ENCODE peak calls at places on chromosome 1, in six cellular contexts. L is HepG2, Q is SK-N-SH, P is K562, C is GM12878, I is H1. N is an unnamed sample.

GRCh38 chr1:213171711-213172110 is 120.7 kb downstream of the RPS6KC1 start:
- DNase-seq in P (no peak), C (no peak), I (no peak), L (no peak), Q (no peak), N (no peak)

GRCh38 chr1:20061866-20062265 is 8.1 kb upstream of the PLA2G5 start:
- DNase-seq in Q (no peak), C (no peak), L (no peak), I (no peak), P (no peak), N (no peak)

GRCh38 chr1:109769335-109770078 is 5.8 kb upstream of the EPS8L3 start:
- DNase-seq in L (no peak), I (no peak), C (no peak), P (no peak), Q (no peak), N (no peak)

GRCh38 chr1:215181518-215181917 is 99.0 kb downstream of the KCNK2 start:
- DNase-seq in P (no peak), C (no peak), I (no peak), Q (no peak), L (peak), N (no peak)

GRCh38 chr1:22832414-22832786 is 121.8 kb downstream of the EPHB2 start:
- DNase-seq in C (no peak), Q (no peak), P (no peak), L (no peak), I (no peak), N (peak)

GRCh38 chr1:27603962-27604578 is at the start of gene AHDC1:
- DNase-seq in P (peak), L (peak), Q (peak), C (no peak), I (no peak), N (peak)

GRCh38 chr1:202365092-202365815 is 16.8 kb downstream of the PPP1R12B start:
- DNase-seq in C (no peak), I (no peak), P (no peak), L (no peak), Q (no peak), N (no peak)

GRCh38 chr1:58773406-58773840 is 10.4 kb downstream of the JUN start:
- DNase-seq in P (no peak), C (no peak), Q (no peak), I (no peak), L (no peak), N (no peak)

GRCh38 chr1:86913399-86913895 is 479 bp downstream of the SELENOF start:
- DNase-seq in P (no peak), L (peak), Q (no peak), I (no peak), C (peak), N (no peak)

GRCh38 chr1:1946540-1946939 is 27.5 kb upstream of the TMEM52 start:
- DNase-seq in I (no peak), P (no peak), C (no peak), L (no peak), Q (no peak), N (no peak)

GRCh38 chr1:29544406-29544805 is 308.1 kb downstream of the PTPRU start:
- DNase-seq in I (no peak), P (no peak), L (no peak), C (no peak), Q (no peak), N (no peak)

GRCh38 chr1:147541672-147542548 is 609 bp downstream of the BCL9 start:
- DNase-seq in Q (peak), L (no peak), P (no peak), I (peak), C (no peak), N (no peak)

GRCh38 chr1:118249641-118250040 is 64.6 kb upstream of the SPAG17 start:
- DNase-seq in I (no peak), Q (no peak), P (no peak), L (no peak), C (no peak), N (no peak)

DNA sequence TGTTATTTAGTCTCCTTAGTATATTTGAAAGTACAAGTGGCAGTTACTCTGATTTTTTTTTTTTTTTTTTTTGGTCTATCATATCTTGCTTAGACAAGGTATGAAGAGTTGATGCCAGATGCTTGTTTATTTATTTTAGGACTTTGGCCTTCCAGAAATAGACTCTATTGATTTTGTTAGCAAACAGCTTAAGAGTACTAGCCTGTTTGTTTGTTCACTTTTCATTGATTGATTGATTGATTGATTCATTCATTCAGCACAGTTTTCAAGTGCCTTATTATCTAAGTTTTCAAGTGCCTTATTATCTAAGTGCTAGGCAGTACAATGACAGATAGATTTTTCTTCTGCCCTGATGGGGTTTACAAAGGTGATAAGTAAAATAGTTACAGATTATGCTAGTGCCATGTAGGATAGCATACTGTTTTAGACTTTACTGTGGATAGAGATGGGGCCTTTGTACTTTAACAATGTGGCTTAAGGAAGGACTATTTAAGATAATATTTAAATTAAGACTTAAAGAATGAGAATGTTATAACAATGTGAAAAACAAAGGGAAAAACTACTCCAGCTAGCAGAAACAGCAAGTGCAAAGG is 50.5 kb downstream of the MTF2 start:
- DNase-seq in Q (no peak), C (no peak), I (no peak), L (peak), P (no peak), N (no peak)
- TF ChIP-seq JUND in Q (no peak), C (no peak), I (no peak), L (no peak), P (no peak), N (no peak)

GRCh38 chr1:94949681-94950661 is 23.1 kb upstream of the CNN3 start:
- DNase-seq in P (no peak), I (no peak), Q (peak), C (no peak), L (peak), N (no peak)
- TF ChIP-seq CTCF in P (no peak), I (no peak), Q (no peak), C (no peak), L (no peak), N (no peak)

GRCh38 chr1:206557636-206558473 is 50.5 kb downstream of the RASSF5 start:
- DNase-seq in I (no peak), Q (peak), C (no peak), P (no peak), L (no peak), N (no peak)
- TF ChIP-seq JUND in I (no peak), Q (no peak), C (no peak), P (no peak), L (no peak), N (no peak)

GRCh38 chr1:205664399-205665108 is 15.8 kb downstream of the SLC45A3 start:
- DNase-seq in I (no peak), L (peak), P (no peak), Q (peak), C (no peak), N (peak)
- TF ChIP-seq CTCF in I (no peak), L (no peak), P (no peak), Q (no peak), C (no peak), N (no peak)

GRCh38 chr1:150268342-150268705 is 492 bp downstream of the APH1A start:
- DNase-seq in P (peak), C (no peak), L (no peak), I (no peak), Q (peak), N (no peak)
- TF ChIP-seq JUND in P (no peak), C (no peak), L (no peak), I (no peak), Q (no peak), N (no peak)

DNA sequence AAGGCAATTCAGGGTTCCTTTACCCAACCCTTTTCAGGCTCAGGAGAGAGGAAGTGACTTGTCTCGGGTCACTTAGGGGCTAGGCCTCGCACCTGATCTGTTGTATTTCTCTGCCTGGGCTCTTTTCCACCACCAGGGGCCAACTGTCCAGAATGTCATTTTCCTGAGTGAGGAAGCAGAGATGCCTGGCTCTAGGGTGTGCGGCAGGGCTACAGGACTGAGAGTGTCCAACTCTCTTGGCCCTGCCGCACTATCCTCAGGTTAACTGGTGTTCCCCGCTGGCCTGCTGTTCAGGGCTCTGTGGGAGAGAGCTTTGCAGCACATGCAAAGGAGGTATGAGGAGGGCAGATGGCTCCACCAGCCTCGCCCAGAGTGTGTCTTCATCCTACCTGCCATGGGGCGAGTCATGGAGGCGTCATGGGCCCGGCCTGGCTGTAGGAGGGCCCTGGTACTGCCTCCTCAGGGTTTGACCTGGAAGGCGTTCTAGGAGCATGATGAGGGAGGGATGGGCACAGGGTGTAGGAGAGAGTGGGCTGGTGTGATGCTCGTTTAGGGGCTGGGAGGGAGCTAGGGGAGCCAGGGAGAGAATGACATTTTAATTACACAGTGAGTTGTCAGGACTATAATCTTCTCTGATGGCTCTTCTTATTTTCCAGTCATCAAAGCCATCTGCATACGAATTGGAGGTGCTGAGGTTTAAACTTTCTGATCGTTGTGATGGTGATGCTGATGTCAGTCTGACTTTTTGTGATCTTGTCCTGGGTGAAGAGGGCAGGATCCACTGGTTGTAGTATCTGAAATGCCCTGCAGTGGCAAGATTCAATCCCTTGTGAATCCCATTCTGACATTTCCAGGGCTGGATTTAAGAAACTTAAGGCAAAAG is 128.4 kb downstream of the NOS1AP start:
- DNase-seq in Q (no peak), L (peak), P (no peak), I (no peak), C (no peak), N (no peak)
- TF ChIP-seq CTCF in Q (no peak), L (peak), P (peak), I (peak), C (no peak), N (peak)

DNA sequence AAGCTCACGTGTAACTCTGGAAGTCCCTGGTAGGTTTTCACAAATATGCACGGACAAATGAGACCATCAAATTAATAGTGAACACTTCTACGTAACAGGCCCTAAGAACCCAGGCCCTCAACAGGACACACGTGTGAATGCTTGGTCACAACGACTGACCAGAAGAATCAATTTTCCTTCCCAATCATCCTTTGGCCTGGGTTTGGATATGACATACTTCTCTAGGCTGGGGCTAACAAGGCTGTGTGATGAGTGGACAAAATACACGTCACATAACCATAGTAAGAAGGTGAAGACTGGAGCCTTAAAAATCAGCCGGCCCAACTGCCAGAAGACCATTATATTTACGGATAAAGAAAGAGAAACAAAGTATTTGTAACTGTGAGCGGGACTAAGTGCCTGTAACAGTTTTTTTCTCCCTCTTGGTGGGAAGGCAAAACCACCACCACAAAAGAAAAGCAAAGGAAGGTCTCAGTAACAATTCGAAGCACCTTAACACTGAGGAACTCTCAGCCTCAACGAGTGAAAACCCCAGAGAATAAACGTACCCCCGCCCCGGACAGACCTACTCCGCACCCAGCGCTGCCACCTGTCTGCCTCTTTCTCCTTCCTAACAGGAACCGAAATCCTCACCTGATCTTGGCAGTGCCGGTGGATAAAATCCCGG is 450 bp downstream of the SDE2 start:
- DNase-seq in Q (no peak), P (peak), L (peak), C (no peak), I (no peak), N (no peak)
- TF ChIP-seq JUND in Q (no peak), P (no peak), L (no peak), C (no peak), I (no peak), N (no peak)

GRCh38 chr1:150164224-150164623 is 14.5 kb downstream of the PLEKHO1 start:
- DNase-seq in L (no peak), C (no peak), Q (no peak), P (no peak), I (no peak), N (no peak)

GRCh38 chr1:150162582-150162861 is 12.8 kb downstream of the PLEKHO1 start:
- DNase-seq in I (no peak), C (no peak), L (no peak), P (no peak), Q (no peak), N (no peak)

GRCh38 chr1:150162862-150163706 is 13.4 kb downstream of the PLEKHO1 start:
- DNase-seq in Q (peak), P (peak), C (peak), I (peak), L (peak), N (no peak)

GRCh38 chr1:150160964-150161626 is 11.4 kb downstream of the PLEKHO1 start:
- DNase-seq in Q (no peak), P (no peak), C (no peak), I (no peak), L (no peak), N (no peak)

DNA sequence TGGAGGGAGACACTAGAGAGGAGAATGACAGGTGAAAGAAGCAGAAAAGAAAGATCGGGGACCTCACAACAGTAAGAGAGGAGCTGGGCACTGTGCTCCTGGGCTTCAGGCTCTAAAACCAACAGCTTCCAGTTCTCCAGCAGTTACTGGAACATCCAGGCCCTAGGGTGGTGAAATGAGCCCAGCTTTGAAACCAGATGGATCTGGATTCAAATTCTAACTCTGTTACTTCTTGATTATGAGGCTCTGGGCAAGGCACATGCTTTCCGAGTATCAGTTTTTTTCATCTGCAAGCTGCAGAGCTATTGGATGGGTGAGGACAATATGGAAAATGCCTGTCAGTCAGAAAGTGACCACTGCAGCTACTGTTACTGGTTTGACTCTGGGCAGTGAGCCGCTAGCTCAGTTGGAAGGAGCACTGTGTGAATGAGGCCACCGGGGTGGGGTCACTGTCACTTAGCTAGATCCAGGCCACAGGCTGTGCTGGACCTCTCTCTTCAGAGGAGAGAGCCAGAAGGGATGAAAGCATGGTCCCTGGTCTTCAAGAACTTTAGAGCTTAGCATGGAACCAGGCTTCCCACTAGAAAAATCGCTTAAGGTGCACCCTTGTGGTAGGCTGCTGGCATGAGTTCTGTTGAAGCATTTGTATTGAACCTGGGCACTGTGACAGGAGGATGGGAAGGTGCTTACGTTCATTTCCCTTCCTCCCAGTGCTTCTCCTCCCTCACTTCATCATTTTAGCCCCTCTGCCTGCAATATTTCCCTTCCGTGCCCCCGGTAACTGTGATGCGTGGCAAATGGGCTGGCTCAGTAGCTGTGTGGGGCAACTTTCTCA is 12.2 kb downstream of the PLEKHO1 start:
- DNase-seq in C (no peak), Q (no peak), P (no peak), I (no peak), L (no peak), N (no peak)
- TF ChIP-seq CTCF in C (peak), Q (no peak), P (peak), I (no peak), L (peak), N (no peak)

GRCh38 chr1:16978589-16979474 is 1.6 kb downstream of the MFAP2 start:
- DNase-seq in P (no peak), C (no peak), I (no peak), Q (peak), L (no peak), N (no peak)
- TF ChIP-seq JUND in P (no peak), C (no peak), I (no peak), Q (no peak), L (no peak), N (no peak)

N was measured in HCT116.